ENCODE peak calls at places on chromosomes 13 and 19, in seven cellular contexts. E, M, N, Q, D, U and W are unnamed samples.

GRCh38 chr19:55579766-55580621 is 654 bp downstream of the ZNF579 start:
- DNase-seq in M (peak), E (no peak), Q (peak), U (no peak), N (no peak), D (no peak), W (peak)

GRCh38 chr19:48539503-48540096 is 12.4 kb upstream of the SULT2B1 start:
- DNase-seq in M (peak), D (peak), N (no peak), U (peak), E (no peak), Q (no peak), W (no peak)

GRCh38 chr19:42273407-42274064 is 4.5 kb downstream of the CIC start:
- DNase-seq in N (no peak), E (no peak), Q (no peak), U (no peak), D (peak), M (no peak), W (no peak)

GRCh38 chr19:40217921-40218890 is at the start of gene TTC9B:
- DNase-seq in U (peak), Q (peak), D (no peak), N (no peak), M (no peak), E (peak), W (peak)

GRCh38 chr19:45470147-45471081 is 2.6 kb downstream of the FOSB start:
- DNase-seq in E (no peak), U (no peak), Q (no peak), M (peak), D (no peak), N (peak), W (no peak)

GRCh38 chr19:3785938-3786824 is at the start of gene MATK:
- DNase-seq in N (no peak), U (no peak), Q (peak), E (no peak), D (no peak), M (no peak), W (no peak)

GRCh38 chr13:86725105-86725504 is 925.9 kb upstream of the SLITRK6 start:
- DNase-seq in E (no peak), Q (no peak), M (no peak), D (no peak), U (no peak), N (no peak), W (peak)

GRCh38 chr13:85666356-85666755 is 132.9 kb downstream of the SLITRK6 start:
- DNase-seq in N (no peak), M (no peak), U (no peak), D (no peak), Q (no peak), E (no peak), W (no peak)

GRCh38 chr13:21738636-21739035 is 67.8 kb downstream of the FGF9 start:
- DNase-seq in M (no peak), U (no peak), E (no peak), D (no peak), Q (no peak), N (no peak), W (no peak)

GRCh38 chr19:8320564-8321066 is 560 bp downstream of the NDUFA7 start:
- DNase-seq in N (no peak), Q (no peak), D (no peak), E (no peak), U (no peak), M (no peak), W (no peak)

GRCh38 chr19:42201489-42202289 is 15.8 kb downstream of the DEDD2 start:
- DNase-seq in U (no peak), N (no peak), M (no peak), E (no peak), D (no peak), Q (peak), W (no peak)

GRCh38 chr13:85665286-85665685 is 133.9 kb downstream of the SLITRK6 start:
- DNase-seq in D (no peak), Q (no peak), M (peak), E (no peak), N (no peak), U (no peak), W (no peak)

GRCh38 chr19:6015841-6016545 is 38.1 kb upstream of the RANBP3 start:
- DNase-seq in E (no peak), M (no peak), U (no peak), Q (no peak), D (peak), N (no peak), W (no peak)

GRCh38 chr13:98549006-98549727 is 27.7 kb downstream of the STK24 start:
- DNase-seq in N (peak), Q (no peak), D (no peak), M (peak), E (no peak), U (no peak), W (no peak)

GRCh38 chr13:102322211-102322610 is 79.6 kb downstream of the FGF14 start:
- DNase-seq in M (no peak), U (peak), D (no peak), E (no peak), N (no peak), Q (no peak), W (no peak)

GRCh38 chr13:51342706-51343105 is 3.2 kb downstream of the SERPINE3 start:
- DNase-seq in Q (no peak), M (no peak), D (no peak), U (no peak), E (no peak), N (peak), W (no peak)

GRCh38 chr13:98721825-98722510 is 30.5 kb downstream of the SLC15A1 start:
- DNase-seq in M (peak), U (no peak), N (no peak), Q (no peak), D (no peak), E (no peak), W (no peak)

GRCh38 chr13:73171926-73172325 is 113.1 kb downstream of the KLF5 start:
- DNase-seq in E (no peak), Q (no peak), U (no peak), M (peak), D (no peak), N (no peak), W (no peak)

GRCh38 chr19:46387713-46388130 is 25.6 kb downstream of the CCDC8 start:
- DNase-seq in Q (no peak), E (no peak), N (no peak), U (no peak), D (peak), M (no peak), W (no peak)

GRCh38 chr19:46514589-46515289 is 19.1 kb upstream of the PNMA8B start:
- DNase-seq in D (no peak), Q (no peak), U (no peak), M (no peak), E (no peak), N (no peak), W (no peak)

GRCh38 chr19:48354332-48354992 is 9.3 kb downstream of the TMEM143 start:
- DNase-seq in D (no peak), U (no peak), E (peak), M (peak), Q (no peak), N (no peak), W (no peak)

GRCh38 chr19:419721-420515 is 11.0 kb upstream of the C2CD4C start:
- DNase-seq in E (no peak), U (no peak), Q (no peak), N (no peak), D (no peak), M (no peak), W (no peak)

GRCh38 chr13:47480941-47481340 is 520.1 kb downstream of the SUCLA2 start:
- DNase-seq in E (no peak), M (no peak), N (no peak), U (no peak), D (no peak), Q (no peak), W (no peak)

GRCh38 chr13:57832187-57832586 is 200.6 kb downstream of the PCDH17 start:
- DNase-seq in U (no peak), N (no peak), E (no peak), D (no peak), Q (no peak), M (no peak), W (no peak)

GRCh38 chr13:112069727-112070300 is 2.9 kb downstream of the SOX1 start:
- DNase-seq in Q (no peak), M (no peak), D (no peak), U (no peak), E (no peak), N (no peak), W (peak)

GRCh38 chr19:38294090-38294489 is 10.0 kb upstream of the C19orf33 start:
- DNase-seq in E (peak), Q (no peak), U (no peak), D (no peak), M (no peak), N (no peak), W (no peak)

DNA sequence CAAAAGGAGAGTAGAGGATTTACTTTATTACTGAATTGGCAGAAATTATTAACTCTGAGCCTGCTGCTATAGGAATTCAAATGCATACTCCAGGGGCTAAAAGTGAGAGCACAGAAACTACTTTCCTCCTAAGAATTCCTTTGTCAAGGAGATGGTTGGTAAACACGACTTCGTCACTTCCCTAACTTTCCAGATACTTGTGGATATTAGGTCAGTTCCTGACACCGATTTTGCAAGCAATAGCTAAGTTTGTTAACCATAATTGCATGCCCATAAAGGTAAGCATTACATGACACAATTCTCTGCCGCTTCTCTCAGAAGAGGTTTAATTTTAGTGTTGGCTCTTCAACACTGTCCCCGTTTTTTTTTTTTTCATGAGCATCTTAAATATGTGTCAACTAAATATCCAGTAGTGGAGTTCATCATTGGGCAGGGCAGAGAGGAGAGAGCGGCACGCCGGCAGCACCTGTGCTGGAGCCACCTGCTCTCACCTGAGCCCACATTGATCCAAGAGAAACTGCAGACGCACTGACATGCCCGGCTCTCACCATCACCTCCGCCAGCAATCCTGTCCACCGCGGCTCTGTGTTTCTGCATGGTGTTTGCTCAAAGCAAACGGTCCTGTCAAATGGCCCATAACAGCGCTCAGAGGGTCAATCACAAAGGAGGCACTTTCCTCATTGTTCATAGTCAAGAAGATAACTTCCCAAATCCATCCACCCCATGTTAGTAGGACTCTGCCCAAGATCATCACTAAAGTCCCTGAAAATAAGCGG is 2.6 kb downstream of the MED26 start:
- DNase-seq in M (no peak), Q (no peak), U (no peak), N (no peak), E (no peak), D (no peak), W (no peak)
- TF ChIP-seq CTCF in M (no peak), Q (no peak), U (no peak), N (no peak), E (no peak), D (no peak), W (no peak)

DNA sequence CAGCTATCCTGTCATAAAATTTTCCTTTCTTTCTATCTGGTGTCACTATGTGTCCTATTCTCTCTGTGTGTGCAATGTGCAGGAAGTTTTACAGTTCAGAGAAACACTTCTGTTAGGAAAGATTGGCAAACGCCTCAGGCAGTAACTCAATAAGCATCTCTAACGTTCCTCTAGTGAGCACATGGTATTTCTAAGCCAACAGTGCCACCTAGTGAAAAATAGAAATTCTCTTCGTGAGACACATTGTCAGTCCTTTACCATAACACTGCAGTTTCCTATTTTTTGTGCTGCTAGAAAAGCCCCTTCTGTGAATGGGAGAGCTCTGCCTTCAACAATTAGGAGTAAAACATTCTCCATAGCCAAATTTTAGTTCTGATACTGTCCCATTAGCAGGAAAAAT is 50.7 kb downstream of the ZNF723 start:
- DNase-seq in D (no peak), N (no peak), E (no peak), Q (no peak), M (peak), U (no peak), W (no peak)
- TF ChIP-seq CTCF in D (no peak), N (no peak), E (peak), Q (peak), M (peak), U (peak), W (no peak)

GRCh38 chr13:78589206-78589605 is 14.1 kb downstream of the POU4F1 start:
- DNase-seq in E (peak), Q (no peak), U (no peak), N (no peak), D (no peak), M (peak), W (no peak)

GRCh38 chr13:78587395-78587794 is 16.0 kb downstream of the POU4F1 start:
- DNase-seq in M (no peak), E (no peak), D (no peak), N (no peak), U (no peak), Q (no peak), W (no peak)

GRCh38 chr13:78586706-78587105 is 16.6 kb downstream of the POU4F1 start:
- DNase-seq in U (peak), M (no peak), Q (no peak), E (no peak), N (no peak), D (no peak), W (no peak)
- TF ChIP-seq CTCF in U (peak), M (peak), Q (no peak), E (peak), N (no peak), D (no peak), W (peak)

GRCh38 chr19:4829001-4829712 is 2.4 kb downstream of the TICAM1 start:
- DNase-seq in E (no peak), M (no peak), N (no peak), D (no peak), Q (peak), U (no peak), W (no peak)

GRCh38 chr19:4830332-4830731 is 1.2 kb downstream of the TICAM1 start:
- DNase-seq in Q (no peak), E (no peak), N (no peak), M (no peak), D (no peak), U (no peak), W (no peak)

GRCh38 chr19:4830768-4831265 is 695 bp downstream of the TICAM1 start:
- DNase-seq in N (no peak), D (no peak), Q (no peak), M (peak), U (no peak), E (no peak), W (no peak)

GRCh38 chr19:4832776-4833175 is 1.3 kb upstream of the TICAM1 start:
- DNase-seq in M (no peak), Q (no peak), E (no peak), U (no peak), D (no peak), N (no peak), W (no peak)

GRCh38 chr19:4831351-4832340 is at the start of gene TICAM1:
- DNase-seq in U (peak), M (peak), D (peak), N (no peak), Q (peak), E (no peak), W (no peak)
- TF ChIP-seq CTCF in U (no peak), M (no peak), D (no peak), N (no peak), Q (no peak), E (peak), W (no peak)

DNA sequence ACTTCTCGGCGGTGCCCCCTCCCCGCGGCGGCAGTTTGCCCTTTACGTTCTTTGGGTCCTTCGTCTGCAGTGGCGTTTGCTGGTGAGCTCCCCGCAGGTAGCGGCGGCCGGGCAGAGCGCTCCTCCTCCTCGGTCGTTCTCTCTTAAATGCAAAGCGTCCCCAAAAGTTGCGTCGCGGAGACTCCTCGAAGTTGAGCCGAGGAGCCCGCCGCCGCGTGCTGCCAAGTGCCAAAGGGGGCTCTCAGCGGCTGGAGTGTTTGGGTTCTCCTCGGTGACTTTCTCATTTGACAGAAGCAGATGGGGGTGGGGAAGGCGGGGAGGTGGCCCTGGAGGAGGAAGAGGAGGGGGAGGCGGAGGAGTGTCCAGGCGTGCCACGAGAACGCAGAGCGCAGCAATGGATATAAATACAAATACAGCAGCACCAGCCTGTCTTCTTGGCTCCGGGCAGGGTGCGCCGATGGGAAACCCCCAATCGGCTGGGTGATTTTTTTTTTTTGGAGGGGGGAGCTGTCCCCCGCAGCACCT is at the start of gene SOX21:
- DNase-seq in U (no peak), M (peak), E (peak), D (no peak), N (no peak), Q (no peak), W (peak)
- TF ChIP-seq CTCF in U (no peak), M (no peak), E (no peak), D (no peak), N (no peak), Q (no peak), W (no peak)

DNA sequence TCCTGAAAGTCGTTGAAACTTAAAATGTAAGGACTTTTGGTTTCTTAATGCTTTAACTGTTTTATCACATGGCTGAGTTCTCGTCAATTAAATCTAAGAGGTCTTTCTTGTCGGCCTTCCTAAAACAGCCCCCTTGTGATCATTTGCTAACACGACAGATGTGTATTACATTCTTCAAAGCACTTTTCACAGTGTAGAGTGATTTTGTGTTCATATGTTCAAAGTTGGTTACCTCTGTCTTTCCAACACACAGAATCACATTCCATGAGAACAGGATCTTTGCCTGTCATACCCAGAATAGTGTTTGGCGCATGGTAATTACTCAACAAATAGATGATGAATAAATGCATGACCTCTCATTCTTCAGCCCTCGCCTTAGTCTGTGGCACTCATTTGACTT is 1.1 kb downstream of the GTF2F2 start:
- DNase-seq in Q (no peak), D (no peak), M (peak), U (no peak), N (no peak), E (no peak), W (no peak)
- TF ChIP-seq CTCF in Q (no peak), D (no peak), M (peak), U (peak), N (peak), E (peak), W (no peak)

DNA sequence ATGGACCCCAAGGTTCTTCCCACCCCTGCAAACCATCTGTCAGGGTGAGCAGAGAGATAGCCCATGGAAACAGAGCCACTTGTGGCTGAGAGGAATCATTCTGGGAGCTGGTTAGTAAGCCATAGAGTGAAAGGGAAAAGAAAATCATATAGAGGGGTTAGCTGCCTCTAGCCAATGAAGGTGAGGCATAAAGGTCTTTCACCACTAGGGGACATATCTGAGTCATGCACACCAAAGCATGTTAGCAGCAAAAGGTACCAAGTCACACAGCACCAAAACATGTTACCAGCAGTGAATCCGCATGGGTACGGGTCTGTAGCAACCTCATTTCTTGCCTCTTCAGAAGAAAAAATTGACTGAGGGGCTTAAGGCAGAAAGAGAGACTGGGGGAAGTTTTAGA is 76.7 kb upstream of the ZNF43 start:
- DNase-seq in N (no peak), U (no peak), Q (no peak), E (no peak), D (no peak), M (no peak), W (no peak)
- TF ChIP-seq CTCF in N (no peak), U (peak), Q (no peak), E (no peak), D (no peak), M (peak), W (no peak)